ENCODE peak calls at places on chromosomes 12 and 14, in eight cellular contexts. D, R, I, J, N, P, F and H are unnamed samples.

GRCh38 chr12:125140918-125141573 is 75.8 kb downstream of the AACS start:
- ATAC-seq in I (no peak), J (peak), D (no peak), R (peak), P (no peak), N (no peak), F (no peak), H (no peak)

GRCh38 chr12:109949089-109949488 is 47.1 kb downstream of the GIT2 start:
- ATAC-seq in F (peak), J (peak), I (no peak), R (no peak), P (peak), N (peak), D (peak), H (peak)

GRCh38 chr12:67794151-67794550 is 145.6 kb downstream of the DYRK2 start:
- ATAC-seq in I (no peak), J (no peak), R (no peak), F (no peak), D (no peak), N (no peak), P (no peak), H (no peak)

GRCh38 chr12:130916251-130916911 is 37.3 kb upstream of the ADGRD1 start:
- ATAC-seq in D (peak), I (peak), R (peak), P (peak), N (peak), F (peak), J (peak), H (peak)

GRCh38 chr12:6084261-6084968 is 40.1 kb downstream of the VWF start:
- ATAC-seq in R (no peak), I (no peak), J (peak), D (no peak), F (peak), P (peak), N (no peak), H (peak)

GRCh38 chr12:25648460-25648859 is 95.4 kb upstream of the LMNTD1 start:
- ATAC-seq in I (peak), N (peak), P (peak), R (no peak), J (peak), D (no peak), F (peak), H (peak)

GRCh38 chr12:6336079-6336858 is 5.6 kb downstream of the TNFRSF1A start:
- ATAC-seq in D (peak), R (peak), F (peak), N (peak), I (peak), J (peak), P (peak), H (peak)

GRCh38 chr12:105275997-105276760 is 40.2 kb upstream of the APPL2 start:
- ATAC-seq in R (no peak), I (no peak), P (no peak), D (peak), F (no peak), J (no peak), N (no peak), H (no peak)

GRCh38 chr12:129550353-129550752 is 353.5 kb downstream of the TMEM132D start:
- ATAC-seq in P (no peak), F (no peak), J (peak), D (no peak), N (peak), I (no peak), R (no peak), H (no peak)

GRCh38 chr12:96295532-96296160 is 101.5 kb downstream of the ELK3 start:
- ATAC-seq in J (no peak), F (no peak), D (no peak), I (no peak), R (no peak), N (no peak), P (no peak), H (no peak)

GRCh38 chr12:106760184-106760531 is 14.3 kb upstream of the RIC8B start:
- ATAC-seq in N (no peak), J (peak), F (peak), P (peak), D (no peak), R (peak), I (no peak), H (peak)

GRCh38 chr14:33842299-33842698 is 108.6 kb downstream of the EGLN3 start:
- ATAC-seq in R (no peak), D (no peak), N (no peak), J (no peak), P (no peak), F (no peak), I (no peak), H (no peak)

GRCh38 chr14:91961297-91962220 is 14.1 kb upstream of the FBLN5 start:
- ATAC-seq in D (peak), N (peak), P (peak), F (no peak), J (no peak), R (peak), I (no peak), H (no peak)

GRCh38 chr12:82517027-82517426 is 158.7 kb downstream of the METTL25 start:
- ATAC-seq in N (peak), I (no peak), D (no peak), R (no peak), J (peak), P (no peak), F (no peak), H (no peak)

GRCh38 chr12:118346895-118347294 is 25.8 kb downstream of the TAOK3 start:
- ATAC-seq in F (peak), D (no peak), I (no peak), J (peak), N (no peak), R (peak), P (peak), H (no peak)

GRCh38 chr12:5783274-5783920 is 161.7 kb downstream of the ANO2 start:
- ATAC-seq in F (no peak), I (no peak), N (no peak), P (no peak), R (no peak), D (no peak), J (no peak), H (no peak)

GRCh38 chr14:74239848-74240793 is 872 bp downstream of the VSX2 start:
- ATAC-seq in F (no peak), P (peak), R (no peak), D (peak), N (peak), I (no peak), J (no peak), H (no peak)

GRCh38 chr14:22104971-22105641 is 431.5 kb upstream of the OR4E1 start:
- ATAC-seq in N (no peak), J (no peak), R (no peak), D (no peak), F (no peak), I (no peak), P (no peak), H (no peak)

GRCh38 chr12:50699940-50700339 is 64.0 kb upstream of the ATF1 start:
- ATAC-seq in N (no peak), J (no peak), I (no peak), F (no peak), P (no peak), R (no peak), D (no peak), H (no peak)

DNA sequence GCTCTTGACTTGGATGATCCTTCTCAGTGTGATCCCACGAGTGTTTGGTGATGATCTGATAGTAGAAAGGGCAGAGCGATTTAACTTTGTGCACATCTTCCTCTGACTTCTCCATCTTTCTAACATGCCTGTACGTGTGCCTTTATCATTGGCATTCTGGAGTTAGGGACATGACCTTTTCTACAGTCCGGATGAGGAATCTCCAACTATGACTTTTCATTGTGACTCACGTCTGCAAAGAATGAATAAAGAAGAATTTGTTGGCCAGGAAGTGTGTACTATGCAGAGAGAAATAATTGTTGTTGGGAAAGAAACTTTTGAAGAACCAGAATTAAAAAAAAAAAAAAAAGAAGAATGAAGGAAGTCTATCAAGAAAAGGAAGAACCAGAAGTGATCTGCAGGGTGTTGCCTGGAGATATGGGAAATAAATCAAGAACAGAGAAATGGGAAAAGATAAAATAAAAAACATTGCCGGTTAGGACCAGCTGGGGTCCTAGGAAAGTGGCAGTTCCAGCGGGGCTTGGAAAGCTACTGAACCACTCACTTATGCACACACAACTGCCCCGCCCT is 25.3 kb downstream of the PPFIBP1 start:
- ATAC-seq in P (peak), D (peak), R (no peak), I (peak), N (peak), F (peak), J (peak), H (peak)
- H3K4me3 ChIP-seq in P (peak), D (peak), R (no peak), I (peak), N (no peak), F (no peak), J (no peak), H (no peak)

DNA sequence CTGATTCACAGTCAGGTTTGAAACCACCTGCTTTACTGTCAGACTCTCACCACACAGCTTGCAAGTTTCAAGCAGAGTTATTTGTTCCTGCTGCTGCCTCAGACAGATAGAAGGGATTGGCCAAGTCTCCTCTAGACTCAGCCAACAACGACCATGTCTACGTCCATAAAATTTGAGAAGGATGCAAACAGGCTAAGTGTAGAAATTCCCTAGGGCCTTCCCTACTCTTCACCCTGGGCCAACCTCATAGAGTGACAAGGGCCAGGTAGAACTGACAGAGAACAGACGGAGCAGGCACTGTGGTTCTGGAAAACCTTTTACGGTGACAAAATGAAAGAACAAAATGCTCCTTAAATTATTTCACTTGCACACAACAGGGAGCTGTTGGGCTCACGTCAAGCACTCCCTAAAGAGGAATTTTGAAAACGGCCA is 39.5 kb downstream of the CLIP1 start:
- ATAC-seq in D (peak), N (no peak), P (no peak), I (no peak), R (no peak), J (no peak), F (no peak), H (peak)
- H3K27ac ChIP-seq in D (peak), N (no peak), P (no peak), I (no peak), R (no peak), J (no peak), F (no peak), H (peak)

DNA sequence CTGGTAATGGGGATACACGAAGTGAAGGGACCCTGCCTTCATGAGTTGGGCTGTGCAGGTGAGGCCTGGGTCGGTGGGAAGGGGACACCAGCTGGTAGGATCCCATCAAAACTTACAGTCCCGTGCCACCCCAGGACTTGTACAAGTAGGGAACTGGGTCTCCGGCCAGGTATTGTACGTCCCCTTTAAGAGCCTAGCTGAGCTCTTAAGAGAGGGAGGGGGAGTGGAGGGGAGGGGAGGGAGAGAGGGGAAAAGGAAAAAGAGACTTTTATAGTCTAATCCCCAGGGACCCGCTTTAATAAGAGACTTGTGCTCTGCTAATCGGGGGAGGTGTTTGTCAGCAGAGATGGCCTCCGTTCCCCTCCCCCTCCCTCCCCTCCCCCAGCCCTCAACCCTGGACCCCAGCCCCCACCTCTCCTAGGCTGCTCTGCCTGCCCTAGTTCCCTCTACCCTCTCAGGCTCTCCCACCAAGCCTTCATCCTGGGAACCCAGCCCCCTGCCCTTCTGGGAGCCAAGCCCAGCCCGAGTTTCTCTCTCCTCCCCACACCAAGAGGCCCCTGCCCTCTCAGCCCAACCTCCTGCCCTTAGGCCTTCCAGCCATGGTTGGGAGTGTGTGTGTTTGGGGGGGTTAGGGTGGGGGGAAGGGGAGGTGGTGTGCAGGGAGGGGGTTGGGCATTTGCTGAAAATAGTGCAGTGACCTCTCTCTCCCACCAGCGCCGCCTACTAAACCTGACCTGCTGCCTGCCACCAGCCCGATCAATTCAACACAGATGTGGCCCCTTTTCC is 2.6 kb downstream of the GDF11 start:
- ATAC-seq in D (peak), F (peak), J (no peak), P (peak), N (peak), I (no peak), R (peak), H (no peak)
- H3K4me3 ChIP-seq in D (peak), F (no peak), J (no peak), P (peak), N (no peak), I (no peak), R (peak), H (peak)

GRCh38 chr14:94384342-94384741 is 4.1 kb downstream of the SERPINA1 start:
- ATAC-seq in I (no peak), J (no peak), R (no peak), N (no peak), D (no peak), P (no peak), F (no peak), H (no peak)
- H3K27ac ChIP-seq in I (no peak), J (peak), R (no peak), N (no peak), D (no peak), P (no peak), F (no peak), H (no peak)

GRCh38 chr12:49345840-49346658 is 639 bp upstream of the DNAJC22 start:
- ATAC-seq in I (no peak), D (no peak), P (no peak), J (no peak), R (no peak), F (no peak), N (no peak), H (no peak)
- H3K4me3 ChIP-seq in I (peak), D (peak), P (peak), J (peak), R (peak), F (peak), N (peak), H (no peak)

DNA sequence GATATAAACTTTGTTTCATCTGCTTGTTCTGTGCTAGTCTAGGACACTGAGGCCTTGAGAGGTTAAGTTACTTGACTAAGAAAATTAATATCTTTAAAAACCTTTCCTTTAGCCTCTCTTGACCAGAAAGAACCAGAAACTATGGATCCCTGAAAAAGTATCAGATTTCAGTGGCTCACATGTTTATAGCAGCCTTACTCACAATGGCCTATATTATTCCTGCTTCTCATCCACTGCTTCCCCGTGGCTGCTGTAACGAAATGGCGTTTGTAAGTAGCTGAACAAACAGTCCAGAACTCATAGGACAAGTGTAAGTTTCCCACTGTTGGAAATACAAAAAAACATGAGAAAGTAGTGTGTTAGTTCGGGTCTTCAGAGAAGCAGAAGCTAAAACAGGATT is 3.2 kb upstream of the PYGL start:
- ATAC-seq in I (no peak), P (no peak), N (no peak), F (no peak), D (no peak), R (no peak), J (no peak), H (no peak)
- H3K27ac ChIP-seq in I (no peak), P (no peak), N (no peak), F (no peak), D (no peak), R (no peak), J (no peak), H (no peak)

GRCh38 chr12:466039-466438 is 6.3 kb downstream of the B4GALNT3 start:
- ATAC-seq in R (no peak), P (peak), F (peak), I (no peak), J (peak), N (no peak), D (no peak), H (no peak)
- H3K4me3 ChIP-seq in R (no peak), P (no peak), F (no peak), I (no peak), J (no peak), N (no peak), D (no peak), H (no peak)

GRCh38 chr12:13141686-13142085 is 38.2 kb upstream of the GSG1 start:
- ATAC-seq in D (no peak), F (no peak), R (no peak), N (no peak), P (no peak), J (no peak), I (no peak), H (no peak)
- H3K27ac ChIP-seq in D (no peak), F (no peak), R (no peak), N (no peak), P (no peak), J (no peak), I (no peak), H (no peak)